ENCODE peak calls at places on chromosomes 11 and 22, in six cellular contexts. D is astrocyte of the cerebellum; L is cardiac muscle cell; V is HFF-Myc; P is CD8-positive, alpha-beta memory T cell; Y is sigmoid colon. A is an unnamed sample.
A peak's percentile ranks its signal among the peaks of the same experiment; 100 is the strongest.

GRCh38 chr11:127052420-127052819 is 51.9 kb upstream of the KIRREL3 start:
- DNase-seq in D (no peak), P (no peak), V (no peak), L (no peak), Y (no peak), A (no peak)

GRCh38 chr22:49146511-49146910 is 681.2 kb downstream of the BRD1 start:
- DNase-seq in L (no peak), P (no peak), V (no peak), D (no peak), Y (no peak), A (no peak)

GRCh38 chr11:2930705-2931415 is 1.6 kb upstream of the PHLDA2 start:
- DNase-seq in D (no peak), Y (peak; percentile 71), L (peak; percentile 72), V (no peak), P (no peak), A (no peak)

GRCh38 chr11:62444271-62444833 is 25.5 kb downstream of the SCGB1A1 start:
- DNase-seq in Y (peak; percentile 92), P (no peak), V (no peak), D (no peak), L (no peak), A (no peak)

GRCh38 chr11:109752212-109752825 is 330.3 kb downstream of the C11orf87 start:
- DNase-seq in P (no peak), L (no peak), D (no peak), Y (no peak), V (no peak), A (no peak)

GRCh38 chr11:490930-491260 is 16.1 kb downstream of the RNH1 start:
- DNase-seq in V (no peak), P (no peak), Y (no peak), L (no peak), D (no peak), A (no peak)

GRCh38 chr11:107631043-107631442 is 40.1 kb downstream of the ELMOD1 start:
- DNase-seq in Y (no peak), L (no peak), V (no peak), P (no peak), D (no peak), A (no peak)

GRCh38 chr11:77791301-77791700 is 29.2 kb downstream of the RSF1 start:
- DNase-seq in P (no peak), Y (no peak), L (no peak), D (no peak), V (no peak), A (no peak)

GRCh38 chr11:33622806-33623205 is 77.8 kb downstream of the C11orf91 start:
- DNase-seq in Y (no peak), V (no peak), L (no peak), D (no peak), P (no peak), A (no peak)

GRCh38 chr22:35784633-35785032 is 67.0 kb downstream of the APOL5 start:
- DNase-seq in D (no peak), P (no peak), V (no peak), Y (no peak), L (no peak), A (no peak)

GRCh38 chr11:18243783-18244362 is 4.6 kb downstream of the SAA2 start:
- DNase-seq in Y (no peak), L (peak; percentile 84), P (peak; percentile 34), V (peak; percentile 58), D (peak; percentile 40), A (peak; percentile 25)

GRCh38 chr22:50605349-50606074 is 4.9 kb downstream of the MAPK8IP2 start:
- DNase-seq in L (no peak), P (no peak), Y (no peak), D (no peak), V (no peak), A (no peak)

GRCh38 chr11:9855579-9856260 is 191.8 kb downstream of the SWAP70 start:
- DNase-seq in D (no peak), V (no peak), Y (no peak), P (no peak), L (no peak), A (no peak)

GRCh38 chr11:128908391-128909246 is 17.5 kb downstream of the KCNJ5 start:
- DNase-seq in V (peak; percentile 33), P (no peak), D (no peak), Y (peak; percentile 79), L (no peak), A (no peak)

GRCh38 chr11:2998073-2998850 is 6.1 kb upstream of the NAP1L4 start:
- DNase-seq in L (no peak), V (no peak), D (no peak), Y (peak; percentile 33), P (no peak), A (no peak)

GRCh38 chr11:101717621-101718020 is 133.8 kb upstream of the TRPC6 start:
- DNase-seq in V (no peak), Y (no peak), D (no peak), P (no peak), L (no peak), A (no peak)

DNA sequence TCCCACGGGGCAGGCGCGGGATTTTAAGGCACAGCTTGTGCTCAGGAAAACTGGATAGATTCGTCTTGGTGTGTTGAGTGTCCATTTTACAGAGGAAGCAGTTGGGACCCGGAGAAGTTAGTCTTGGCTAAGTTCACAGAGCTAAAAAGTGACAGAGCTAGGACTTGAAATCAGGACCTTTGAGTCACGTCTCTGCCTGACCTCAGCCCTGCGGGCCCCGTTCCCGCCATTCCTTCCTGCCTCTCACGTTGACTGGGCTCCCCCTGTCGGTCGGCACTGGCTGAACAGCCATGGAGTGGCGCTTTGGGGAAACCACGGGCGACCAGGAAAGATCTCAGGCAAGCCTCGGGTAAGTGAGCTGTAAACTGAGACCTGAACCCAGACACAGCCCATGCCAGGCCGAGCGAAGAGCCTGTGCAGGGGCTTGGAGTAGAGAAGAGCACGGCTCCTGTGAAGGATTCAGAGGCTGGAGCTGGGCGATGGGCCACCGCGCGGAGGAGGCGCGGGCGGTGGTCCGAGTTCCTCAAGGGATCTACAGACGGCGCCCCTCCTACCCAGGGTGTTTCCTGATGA is 54.1 kb downstream of the WNT11 start:
- DNase-seq in D (peak; percentile 36), P (peak; percentile 58), L (peak; percentile 83), Y (peak; percentile 93), V (no peak), A (no peak)
- H3K4me3 ChIP-seq in D (peak overlapping the region; percentile 15), P (peak overlapping the region; percentile 31), L (no peak overlapping the region), Y (peak overlapping the region; percentile 41), V (no peak overlapping the region), A (peak overlapping the region; percentile 32)

GRCh38 chr11:57306941-57307598 is 17.7 kb downstream of the TNKS1BP1 start:
- DNase-seq in L (no peak), Y (no peak), P (no peak), D (no peak), V (no peak), A (no peak)

GRCh38 chr11:57308426-57309060 is 16.2 kb downstream of the TNKS1BP1 start:
- DNase-seq in Y (no peak), V (no peak), P (no peak), L (no peak), D (no peak), A (no peak)

GRCh38 chr11:57305523-57305922 is 19.2 kb downstream of the TNKS1BP1 start:
- DNase-seq in L (no peak), Y (peak; percentile 58), D (no peak), P (no peak), V (no peak), A (no peak)

GRCh38 chr11:57307666-57308270 is 17.0 kb downstream of the TNKS1BP1 start:
- DNase-seq in Y (peak; percentile 54), L (no peak), P (no peak), V (no peak), D (no peak), A (no peak)

DNA sequence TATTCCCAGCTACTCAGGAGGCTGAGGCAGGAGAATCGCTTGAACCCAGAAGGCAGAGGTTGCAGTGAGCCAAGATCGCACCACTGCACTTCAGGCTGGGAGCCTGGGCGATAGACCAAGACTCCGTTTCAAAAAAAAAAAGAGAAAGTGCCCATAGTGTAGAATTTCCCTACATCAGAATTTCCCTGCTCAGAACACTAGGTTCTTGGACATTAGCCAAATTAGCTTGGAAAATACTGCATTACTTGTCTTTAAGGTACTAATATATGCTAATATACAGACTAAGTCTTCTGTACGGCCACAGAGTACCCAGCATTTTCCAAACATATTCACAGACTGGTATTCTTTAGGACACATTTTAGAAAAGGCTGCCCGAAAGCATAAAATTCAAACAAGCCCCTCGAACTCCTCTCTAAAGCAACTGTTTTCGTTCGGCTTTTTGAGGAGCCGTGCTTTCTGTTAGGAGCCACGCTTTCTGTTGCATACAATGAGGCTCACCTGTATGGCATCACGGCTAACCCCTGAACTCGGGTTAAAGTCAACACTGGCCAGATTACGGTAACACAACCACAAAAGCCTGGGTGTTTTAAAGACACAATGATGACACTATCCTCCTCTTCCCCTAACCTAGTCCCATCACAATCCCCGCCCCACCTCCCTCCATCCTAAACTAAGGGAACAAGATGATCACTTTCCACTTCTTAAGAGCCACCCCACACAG is 18.4 kb downstream of the TNKS1BP1 start:
- DNase-seq in P (no peak), D (no peak), Y (peak; percentile 55), V (no peak), L (no peak), A (no peak)
- H3K4me3 ChIP-seq in P (no peak overlapping the region), D (no peak overlapping the region), Y (no peak overlapping the region), V (no peak overlapping the region), L (no peak overlapping the region), A (no peak overlapping the region)

GRCh38 chr11:94325681-94326080 is 21.3 kb downstream of the IZUMO1R start:
- DNase-seq in P (peak; percentile 1), D (no peak), L (peak; percentile 32), V (no peak), Y (no peak), A (no peak)

GRCh38 chr11:94329501-94329900 is 25.1 kb downstream of the IZUMO1R start:
- DNase-seq in D (no peak), V (no peak), P (no peak), Y (no peak), L (no peak), A (no peak)

GRCh38 chr11:94330789-94331188 is 26.4 kb downstream of the IZUMO1R start:
- DNase-seq in L (no peak), D (no peak), V (no peak), Y (no peak), P (no peak), A (no peak)

GRCh38 chr11:94328587-94329080 is 24.3 kb downstream of the IZUMO1R start:
- DNase-seq in V (no peak), P (no peak), L (no peak), D (no peak), Y (no peak), A (no peak)

DNA sequence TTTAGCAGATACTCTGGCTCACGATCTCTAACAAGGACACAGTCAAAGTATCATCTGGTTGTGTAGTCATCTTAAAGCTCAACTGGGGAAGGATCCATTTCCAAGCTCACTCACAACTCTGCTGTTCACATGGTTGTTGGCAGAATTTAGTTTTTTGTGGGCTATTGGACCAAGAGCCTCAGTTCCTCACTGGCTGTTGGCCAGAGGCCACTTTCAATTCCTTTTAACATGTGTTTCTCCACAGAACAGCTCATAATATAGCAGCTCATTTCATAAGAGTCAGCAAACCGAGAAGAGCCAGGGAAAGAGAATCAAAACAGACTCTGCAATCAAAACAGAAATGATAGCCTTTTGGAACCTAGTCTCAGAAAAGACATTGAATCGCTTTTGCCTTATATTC is 22.6 kb downstream of the IZUMO1R start:
- DNase-seq in L (no peak), P (no peak), Y (no peak), D (no peak), V (no peak), A (no peak)
- H3K4me3 ChIP-seq in L (no peak overlapping the region), P (no peak overlapping the region), Y (no peak overlapping the region), D (no peak overlapping the region), V (no peak overlapping the region), A (no peak overlapping the region)

DNA sequence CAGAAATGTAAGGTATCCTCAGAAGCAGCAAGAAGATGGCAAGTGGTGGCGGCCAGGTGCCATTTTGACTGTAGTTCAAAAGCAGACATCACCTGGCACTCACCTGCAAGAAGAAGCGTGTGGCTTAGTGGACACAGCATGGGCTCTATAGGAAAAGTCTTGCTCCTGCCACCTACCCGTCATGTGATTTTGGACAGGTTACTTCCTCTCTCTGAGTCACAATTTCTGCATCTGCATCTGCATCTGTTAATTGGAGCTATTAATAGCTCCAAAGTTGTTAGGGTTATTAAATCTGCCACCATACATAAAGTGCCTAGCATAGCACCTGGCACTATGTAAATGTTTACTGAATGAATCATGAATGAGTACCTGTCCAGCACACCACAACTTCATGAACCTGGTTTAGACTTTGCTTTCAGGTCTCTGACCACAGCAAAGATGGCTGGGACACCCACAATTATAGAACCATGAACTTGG is 16.8 kb downstream of the RAB30 start:
- DNase-seq in P (no peak), V (no peak), D (no peak), L (no peak), Y (no peak), A (no peak)
- H3K4me3 ChIP-seq in P (no peak overlapping the region), V (no peak overlapping the region), D (no peak overlapping the region), L (no peak overlapping the region), Y (no peak overlapping the region), A (no peak overlapping the region)

A was measured in skeletal muscle cell.